ENCODE peak calls at places on chromosomes 16 and 17, in nine cellular contexts. M, O, N, T, J, X, H, E and S are unnamed samples.

GRCh38 chr16:15604460-15605390 is 38.2 kb downstream of the MARF1 start:
- DNase-seq in M (no peak), O (no peak), N (no peak), T (no peak), J (no peak), X (no peak), H (no peak), E (no peak), S (no peak)

GRCh38 chr16:70434489-70435260 is 4.2 kb downstream of the ST3GAL2 start:
- DNase-seq in M (no peak), O (no peak), N (no peak), T (no peak), J (no peak), X (no peak), H (no peak), E (no peak), S (no peak)

GRCh38 chr17:13572581-13572980 is 29.1 kb downstream of the HS3ST3A1 start:
- DNase-seq in M (no peak), O (no peak), N (no peak), T (no peak), J (no peak), X (no peak), H (no peak), E (no peak), S (no peak)

GRCh38 chr17:68593331-68593710 is 7.8 kb downstream of the FAM20A start:
- DNase-seq in M (no peak), O (no peak), N (no peak), T (no peak), J (no peak), X (no peak), H (no peak), E (no peak), S (no peak)

GRCh38 chr17:76515291-76515949 is 14.2 kb upstream of the RHBDF2 start:
- DNase-seq in M (peak; percentile 72), O (peak; percentile 82), N (no peak), T (peak; percentile 65), J (peak; percentile 77), X (peak; percentile 90), H (peak; percentile 47), E (no peak), S (peak; percentile 73)

GRCh38 chr17:9022553-9023388 is 1.5 kb downstream of the NTN1 start:
- DNase-seq in M (no peak), O (no peak), N (no peak), T (no peak), J (no peak), X (no peak), H (peak; percentile 34), E (no peak), S (peak; percentile 37)

GRCh38 chr17:18626152-18626870 is 17.9 kb downstream of the TBC1D28 start:
- DNase-seq in M (no peak), O (no peak), N (no peak), T (no peak), J (no peak), X (no peak), H (no peak), E (no peak), S (no peak)

GRCh38 chr16:4631444-4631843 is 6.8 kb downstream of the MGRN1 start:
- DNase-seq in M (no peak), O (no peak), N (no peak), T (no peak), J (no peak), X (no peak), H (no peak), E (no peak), S (no peak)

GRCh38 chr17:43723697-43724359 is 34.8 kb downstream of the SOST start:
- DNase-seq in M (no peak), O (no peak), N (peak; percentile 90), T (no peak), J (no peak), X (peak; percentile 66), H (no peak), E (peak; percentile 68), S (no peak)

GRCh38 chr17:81342700-81343070 is 47.6 kb upstream of the SLC38A10 start:
- DNase-seq in M (no peak), O (no peak), N (no peak), T (no peak), J (no peak), X (no peak), H (no peak), E (no peak), S (no peak)

GRCh38 chr17:81342062-81342699 is 47.1 kb upstream of the SLC38A10 start:
- DNase-seq in M (no peak), O (no peak), N (peak; percentile 43), T (no peak), J (no peak), X (no peak), H (no peak), E (no peak), S (no peak)

GRCh38 chr17:81340606-81341346 is 45.7 kb upstream of the SLC38A10 start:
- DNase-seq in M (no peak), O (no peak), N (peak; percentile 29), T (no peak), J (no peak), X (no peak), H (peak; percentile 60), E (no peak), S (no peak)

GRCh38 chr17:81339502-81340296 is 44.6 kb upstream of the SLC38A10 start:
- DNase-seq in M (peak; percentile 50), O (no peak), N (peak; percentile 32), T (no peak), J (no peak), X (no peak), H (peak; percentile 43), E (no peak), S (no peak)

DNA sequence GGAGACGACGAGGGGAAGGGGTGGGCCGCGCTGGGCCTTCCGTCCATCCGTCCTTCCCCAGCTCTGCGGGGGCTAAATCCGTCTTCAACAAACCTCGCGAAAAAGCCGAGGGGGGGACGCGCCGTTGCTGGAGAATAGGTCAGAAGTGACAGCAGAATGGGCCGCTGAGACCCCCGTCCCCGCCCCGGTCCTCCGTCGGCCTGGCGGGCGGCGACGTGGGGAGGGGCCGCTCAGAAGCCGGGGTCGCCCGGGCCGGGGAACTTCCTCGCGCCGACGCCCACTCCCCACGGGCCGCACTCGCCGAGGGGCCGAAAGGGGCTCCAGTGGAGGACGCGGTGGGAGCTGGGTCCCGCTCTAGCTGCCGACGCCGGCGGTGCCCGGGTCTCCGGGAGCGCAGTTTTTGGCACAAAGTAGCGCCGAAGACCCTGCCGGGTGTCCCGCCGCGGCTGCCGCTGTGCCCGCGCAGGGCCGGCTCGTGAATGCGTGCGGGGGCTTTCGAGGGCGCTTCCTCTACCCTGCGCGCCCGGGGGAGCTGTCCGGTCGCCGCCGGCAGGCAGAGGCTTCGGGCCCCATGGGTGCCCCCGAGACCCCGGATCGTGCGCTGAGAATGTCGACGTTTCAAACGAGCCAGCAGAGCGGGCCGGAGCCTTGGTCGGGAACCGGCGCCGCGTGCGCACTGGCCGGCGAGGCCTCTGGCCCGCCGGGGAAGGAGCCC is 46.4 kb upstream of the SLC38A10 start:
- DNase-seq in M (no peak), O (no peak), N (peak; percentile 28), T (no peak), J (no peak), X (no peak), H (no peak), E (no peak), S (no peak)
- H3K4me3 ChIP-seq in M (peak overlapping the region; percentile 23), O (no peak overlapping the region), N (peak overlapping the region; percentile 79), T (peak overlapping the region; percentile 97), J (no peak overlapping the region), X (peak overlapping the region; percentile 88), H (peak overlapping the region; percentile 2), E (peak overlapping the region; percentile 87), S (no peak overlapping the region)

GRCh38 chr16:24758986-24759385 is 29.5 kb downstream of the TNRC6A start:
- DNase-seq in M (no peak), O (no peak), N (no peak), T (no peak), J (no peak), X (no peak), H (no peak), E (peak; percentile 57), S (no peak)
- TF ChIP-seq CTCF in M (no peak), O (no peak), N (no peak), T (no peak), J (no peak), X (no peak), H (no peak), E (no peak), S (no peak)

GRCh38 chr17:81150379-81151038 is 14.8 kb upstream of the PVALEF start:
- DNase-seq in M (peak; percentile 27), O (no peak), N (no peak), T (no peak), J (no peak), X (no peak), H (no peak), E (no peak), S (no peak)
- H3K27me3 ChIP-seq in M (no peaks in the 10 kb centered on the region), O (no peaks in the 10 kb centered on the region), N (no peaks in the 10 kb centered on the region), T (peaks cover 14% of the 10 kb centered on the region), J (no peaks in the 10 kb centered on the region), X (peaks cover 6% of the 10 kb centered on the region), H (no peaks in the 10 kb centered on the region), E (peaks cover 1% of the 10 kb centered on the region), S (no peaks in the 10 kb centered on the region)

GRCh38 chr16:24609740-24610420 is 70.5 kb downstream of the RBBP6 start:
- DNase-seq in M (peak; percentile 42), O (no peak), N (no peak), T (no peak), J (no peak), X (peak; percentile 62), H (peak; percentile 54), E (peak; percentile 41), S (peak; percentile 10)
- H3K4me3 ChIP-seq in M (no peak overlapping the region), O (no peak overlapping the region), N (peak overlapping the region; percentile 50), T (peak overlapping the region; percentile 10), J (peak overlapping the region; percentile 15), X (peak overlapping the region; percentile 38), H (no peak overlapping the region), E (no peak overlapping the region), S (no peak overlapping the region)

GRCh38 chr17:819251-819650 is 37.1 kb downstream of the MRM3 start:
- DNase-seq in M (no peak), O (no peak), N (no peak), T (no peak), J (no peak), X (no peak), H (no peak), E (no peak), S (no peak)

GRCh38 chr17:824372-824771 is 42.2 kb downstream of the MRM3 start:
- DNase-seq in M (no peak), O (no peak), N (no peak), T (no peak), J (no peak), X (no peak), H (no peak), E (no peak), S (no peak)

GRCh38 chr17:826778-827177 is 44.6 kb downstream of the MRM3 start:
- DNase-seq in M (no peak), O (no peak), N (no peak), T (no peak), J (no peak), X (no peak), H (no peak), E (no peak), S (no peak)

GRCh38 chr17:828761-829160 is 46.6 kb downstream of the MRM3 start:
- DNase-seq in M (no peak), O (no peak), N (no peak), T (no peak), J (no peak), X (no peak), H (no peak), E (no peak), S (no peak)

DNA sequence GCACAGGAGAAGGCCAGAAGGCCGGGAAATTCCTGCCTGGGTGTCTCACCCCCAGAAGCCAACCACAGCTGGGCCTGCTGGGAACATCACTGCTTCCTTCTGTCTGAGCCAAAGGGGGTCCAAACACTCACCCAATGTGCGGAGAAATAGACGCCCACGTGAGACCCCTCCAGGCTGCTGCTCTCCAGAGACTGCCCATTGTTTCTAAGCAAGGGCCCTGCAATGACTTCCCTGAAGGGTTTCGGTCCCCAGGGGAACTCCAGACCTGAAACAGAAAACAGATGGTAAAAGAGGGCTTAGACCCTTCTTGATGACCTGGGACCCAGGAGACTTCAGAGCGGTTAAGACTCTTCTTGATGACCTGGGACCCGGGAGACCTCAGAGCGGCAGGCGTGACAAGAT is 41.3 kb downstream of the MRM3 start:
- DNase-seq in M (no peak), O (peak; percentile 52), N (no peak), T (no peak), J (no peak), X (no peak), H (no peak), E (no peak), S (peak; percentile 70)
- TF ChIP-seq CTCF in M (no peak), O (no peak), N (no peak), T (no peak), J (no peak), X (no peak), H (no peak), E (no peak), S (no peak)